ENCODE peak calls at places on chromosome 19, in five cellular contexts. Z, C, A, O and I are unnamed samples.

GRCh38 chr19:1649706-1650626 is 2.4 kb downstream of the TCF3 start:
- DNase-seq in Z (no peak), O (no peak), C (no peak), A (no peak), I (no peak)

GRCh38 chr19:6100284-6100915 is 9.9 kb downstream of the RFX2 start:
- DNase-seq in A (no peak), O (no peak), C (no peak), Z (peak), I (no peak)

GRCh38 chr19:3073159-3073563 is 10.9 kb upstream of the TLE5 start:
- DNase-seq in A (no peak), C (no peak), Z (no peak), O (peak), I (peak)

GRCh38 chr19:49651871-49652722 is 10.1 kb downstream of the SCAF1 start:
- DNase-seq in O (no peak), Z (no peak), C (no peak), A (no peak), I (no peak)

GRCh38 chr19:28483197-28483596 is 729.8 kb downstream of the UQCRFS1 start:
- DNase-seq in Z (no peak), C (no peak), A (no peak), O (no peak), I (no peak)

GRCh38 chr19:17553256-17553655 is 2.2 kb upstream of the COLGALT1 start:
- DNase-seq in O (no peak), C (no peak), Z (no peak), A (no peak), I (peak)

GRCh38 chr19:4713384-4713951 is 10.2 kb downstream of the DPP9 start:
- DNase-seq in Z (no peak), O (no peak), C (no peak), A (no peak), I (no peak)

GRCh38 chr19:54345938-54346386 is 7.0 kb upstream of the LILRA4 start:
- DNase-seq in Z (no peak), C (no peak), A (no peak), O (no peak), I (no peak)

GRCh38 chr19:23943411-23943810 is 28.7 kb downstream of the ZNF726 start:
- DNase-seq in A (no peak), Z (no peak), C (no peak), O (no peak), I (no peak)

GRCh38 chr19:23052349-23052748 is 49.4 kb upstream of the ZNF728 start:
- DNase-seq in O (no peak), C (no peak), A (no peak), Z (no peak), I (no peak)

GRCh38 chr19:34881982-34882381 is 44.7 kb upstream of the ZNF30 start:
- DNase-seq in O (no peak), A (no peak), Z (no peak), C (no peak), I (no peak)

GRCh38 chr19:4343845-4344713 is 717 bp downstream of the MPND start:
- DNase-seq in Z (no peak), C (no peak), A (no peak), O (no peak), I (no peak)

GRCh38 chr19:4456566-4456842 is 1.1 kb downstream of the UBXN6 start:
- DNase-seq in A (peak), Z (no peak), C (no peak), O (no peak), I (no peak)

GRCh38 chr19:53989600-53990533 is 1.6 kb upstream of the CACNG6 start:
- DNase-seq in O (no peak), C (no peak), A (no peak), Z (no peak), I (no peak)

GRCh38 chr19:41362143-41362847 is 1.7 kb downstream of the B9D2 start:
- DNase-seq in O (no peak), A (no peak), C (no peak), Z (no peak), I (peak)

GRCh38 chr19:1094655-1094977 is 559 bp downstream of the POLR2E start:
- DNase-seq in Z (peak), A (no peak), O (no peak), C (no peak), I (no peak)

GRCh38 chr19:51094696-51095279 is 12.1 kb upstream of the KLK14 start:
- DNase-seq in Z (peak), O (no peak), A (peak), C (no peak), I (no peak)

GRCh38 chr19:35879770-35880317 is 11.5 kb downstream of the APLP1 start:
- DNase-seq in O (peak), Z (peak), A (peak), C (peak), I (peak)

GRCh38 chr19:41172297-41173164 is 20.5 kb upstream of the CYP2S1 start:
- DNase-seq in O (no peak), Z (no peak), A (no peak), C (no peak), I (no peak)

GRCh38 chr19:55581145-55581827 is 638 bp upstream of the ZNF579 start:
- DNase-seq in A (no peak), Z (peak), O (no peak), C (no peak), I (no peak)

GRCh38 chr19:36013280-36014028 is 559 bp downstream of the ALKBH6 start:
- DNase-seq in Z (no peak), C (no peak), A (no peak), O (no peak), I (no peak)

GRCh38 chr19:5074418-5074817 is 105.5 kb downstream of the KDM4B start:
- DNase-seq in A (no peak), O (no peak), Z (no peak), C (no peak), I (no peak)

GRCh38 chr19:47421844-47422395 is 2.6 kb upstream of the MEIS3 start:
- DNase-seq in O (no peak), C (no peak), Z (no peak), A (peak), I (no peak)

GRCh38 chr19:10747271-10747670 is 29.4 kb downstream of the DNM2 start:
- DNase-seq in A (no peak), O (no peak), C (no peak), Z (no peak), I (no peak)

GRCh38 chr19:48695743-48696352 is at the start of gene FUT2:
- DNase-seq in O (no peak), A (no peak), Z (no peak), C (no peak), I (peak)

GRCh38 chr19:10551698-10552301 is 8.1 kb downstream of the ATG4D start:
- DNase-seq in C (no peak), O (no peak), Z (peak), A (no peak), I (no peak)

GRCh38 chr19:2722541-2723344 is 1.6 kb upstream of the DIRAS1 start:
- DNase-seq in Z (no peak), O (no peak), A (peak), C (no peak), I (no peak)

GRCh38 chr19:55451522-55452380 is 8.7 kb upstream of the SHISA7 start:
- DNase-seq in O (no peak), C (no peak), Z (no peak), A (no peak), I (no peak)

GRCh38 chr19:41569481-41570150 is 6.3 kb upstream of the CEACAM21 start:
- DNase-seq in O (no peak), C (no peak), A (no peak), Z (no peak), I (no peak)

GRCh38 chr19:3227054-3227626 is 2.7 kb downstream of the CELF5 start:
- DNase-seq in O (no peak), A (no peak), Z (no peak), C (no peak), I (no peak)

GRCh38 chr19:57028804-57029525 is 90.8 kb upstream of the USP29 start:
- DNase-seq in C (no peak), A (no peak), O (no peak), Z (no peak), I (no peak)